ENCODE peak calls at places on chromosomes 3 and 15, in nine cellular contexts. U is amniotic epithelial cell; W is NCI-H1417; O is NCI-H1092 treated with DMSO at 0.1 percent for 48 hours; B is fibroblast of mammary gland; E is stimulated activated CD4-positive, alpha-beta T cell treated with anti-CD3 and anti-CD28 coated beads, Interleukin-1b, Interleukin-23, amount 100 ng/mL, for 48 hours; T is T-helper 2 cell; F is neural progenitor cell; L is AG04449. Z is an unnamed sample.

GRCh38 chr3:2937578-2937977 is 172.6 kb downstream of the IL5RA start:
- DNase-seq in U (no peak), W (no peak), O (no peak), B (no peak), E (no peak), T (no peak), F (no peak), L (no peak), Z (no peak)

GRCh38 chr3:176032043-176032442 is 1165.2 kb downstream of the TBL1XR1 start:
- DNase-seq in U (peak), W (no peak), O (no peak), B (peak), E (no peak), T (no peak), F (no peak), L (no peak), Z (no peak)

GRCh38 chr3:34260266-34260990 is 462.0 kb downstream of the PDCD6IP start:
- DNase-seq in U (no peak), W (peak), O (peak), B (peak), E (peak), T (peak), F (peak), L (no peak), Z (peak)

GRCh38 chr3:45031531-45031930 is 5.4 kb downstream of the CLEC3B start:
- DNase-seq in U (no peak), W (no peak), O (no peak), B (no peak), E (no peak), T (no peak), F (no peak), L (no peak), Z (no peak)

GRCh38 chr3:107525101-107525953 is 2.6 kb downstream of the BBX start:
- DNase-seq in U (peak), W (peak), O (no peak), B (peak), E (peak), T (peak), F (peak), L (no peak), Z (peak)

GRCh38 chr15:41124058-41124457 is 8.0 kb upstream of the INO80 start:
- DNase-seq in U (no peak), W (no peak), O (no peak), B (no peak), E (no peak), T (no peak), F (no peak), L (no peak), Z (no peak)

GRCh38 chr3:183698318-183698731 is 728 bp downstream of the YEATS2 start:
- DNase-seq in U (peak), W (peak), O (no peak), B (peak), E (peak), T (peak), F (peak), L (no peak), Z (no peak)

GRCh38 chr3:52231502-52232278 is 6.2 kb upstream of the TLR9 start:
- DNase-seq in U (peak), W (peak), O (no peak), B (peak), E (peak), T (peak), F (peak), L (no peak), Z (peak)

GRCh38 chr3:41202834-41203345 is 3.6 kb downstream of the CTNNB1 start:
- DNase-seq in U (peak), W (peak), O (no peak), B (peak), E (no peak), T (peak), F (peak), L (peak), Z (peak)

GRCh38 chr3:127324080-127324479 is 36.2 kb upstream of the PRR20G start:
- DNase-seq in U (no peak), W (no peak), O (no peak), B (no peak), E (no peak), T (no peak), F (no peak), L (no peak), Z (no peak)

GRCh38 chr3:29914861-29915524 is 634.1 kb downstream of the RBMS3 start:
- DNase-seq in U (no peak), W (no peak), O (no peak), B (peak), E (no peak), T (no peak), F (no peak), L (peak), Z (no peak)

GRCh38 chr3:72492240-72492639 is 356.0 kb downstream of the SHQ1 start:
- DNase-seq in U (peak), W (no peak), O (no peak), B (peak), E (no peak), T (no peak), F (peak), L (peak), Z (no peak)

GRCh38 chr15:51621917-51622268 is 678 bp downstream of the DMXL2 start:
- DNase-seq in U (peak), W (peak), O (peak), B (peak), E (peak), T (peak), F (peak), L (no peak), Z (no peak)

GRCh38 chr3:84600703-84601225 is 358.0 kb upstream of the CADM2 start:
- DNase-seq in U (no peak), W (no peak), O (no peak), B (no peak), E (no peak), T (no peak), F (no peak), L (no peak), Z (no peak)

GRCh38 chr3:13414040-13414729 is 5.9 kb downstream of the NUP210 start:
- DNase-seq in U (no peak), W (no peak), O (no peak), B (no peak), E (peak), T (peak), F (no peak), L (no peak), Z (no peak)

GRCh38 chr15:64749167-64749566 is 26.2 kb downstream of the RBPMS2 start:
- DNase-seq in U (peak), W (no peak), O (no peak), B (peak), E (no peak), T (no peak), F (no peak), L (peak), Z (no peak)

Z was measured in retina.